ENCODE peak calls at places on chromosomes 13 and 19, in four cellular contexts. One of them, this sample, is unnamed.

GRCh38 chr13:110109910-110110309 is 197.0 kb downstream of the COL4A1 start:
- DNase-seq in NCI-H774: no peak
- DNase-seq in NCI-H2029 treated with DMSO at 0.1 percent for 48 hours: no peak
- DNase-seq in GM04503: peak; percentile 73
- DNase-seq in this sample: peak; percentile 83

GRCh38 chr13:101565327-101565726 is 112.9 kb downstream of the ITGBL1 start:
- DNase-seq in GM04503: no peak
- DNase-seq in NCI-H2029 treated with DMSO at 0.1 percent for 48 hours: no peak
- DNase-seq in NCI-H774: no peak
- DNase-seq in this sample: no peak

GRCh38 chr19:50214699-50215543 is 11.5 kb downstream of the MYH14 start:
- DNase-seq in GM04503: no peak
- DNase-seq in NCI-H2029 treated with DMSO at 0.1 percent for 48 hours: no peak
- DNase-seq in NCI-H774: no peak
- DNase-seq in this sample: no peak

GRCh38 chr19:12628040-12629022 is 17.6 kb downstream of the ZNF791 start:
- DNase-seq in GM04503: no peak
- DNase-seq in NCI-H2029 treated with DMSO at 0.1 percent for 48 hours: no peak
- DNase-seq in NCI-H774: no peak
- DNase-seq in this sample: no peak

GRCh38 chr13:56975647-56976046 is 165.1 kb upstream of the PRR20A start:
- DNase-seq in NCI-H774: no peak
- DNase-seq in GM04503: no peak
- DNase-seq in NCI-H2029 treated with DMSO at 0.1 percent for 48 hours: no peak
- DNase-seq in this sample: no peak

GRCh38 chr19:14639536-14640277 is 34.9 kb downstream of the ADGRE3 start:
- DNase-seq in NCI-H2029 treated with DMSO at 0.1 percent for 48 hours: no peak
- DNase-seq in NCI-H774: no peak
- DNase-seq in GM04503: no peak
- DNase-seq in this sample: no peak

GRCh38 chr13:43815204-43815603 is 28.4 kb upstream of the ENOX1 start:
- DNase-seq in NCI-H2029 treated with DMSO at 0.1 percent for 48 hours: no peak
- DNase-seq in NCI-H774: no peak
- DNase-seq in GM04503: peak; percentile 54
- DNase-seq in this sample: no peak

GRCh38 chr13:75762066-75762937 is 126.2 kb downstream of the LMO7 start:
- DNase-seq in GM04503: no peak
- DNase-seq in NCI-H2029 treated with DMSO at 0.1 percent for 48 hours: no peak
- DNase-seq in NCI-H774: no peak
- DNase-seq in this sample: no peak

GRCh38 chr19:33376423-33376822 is 2.9 kb downstream of the CEBPG start:
- DNase-seq in NCI-H2029 treated with DMSO at 0.1 percent for 48 hours: no peak
- DNase-seq in NCI-H774: no peak
- DNase-seq in GM04503: peak; percentile 53
- DNase-seq in this sample: peak; percentile 61

GRCh38 chr19:51076602-51077213 is 6.0 kb downstream of the KLK14 start:
- DNase-seq in NCI-H774: no peak
- DNase-seq in GM04503: no peak
- DNase-seq in NCI-H2029 treated with DMSO at 0.1 percent for 48 hours: no peak
- DNase-seq in this sample: no peak

GRCh38 chr19:36215276-36216171 is 618 bp downstream of the ZNF146 start:
- DNase-seq in GM04503: no peak
- DNase-seq in NCI-H2029 treated with DMSO at 0.1 percent for 48 hours: peak; percentile 49
- DNase-seq in NCI-H774: no peak
- DNase-seq in this sample: peak; percentile 14

GRCh38 chr13:112734696-112735547 is 45.1 kb downstream of the ATP11A start:
- DNase-seq in GM04503: peak; percentile 18
- DNase-seq in NCI-H2029 treated with DMSO at 0.1 percent for 48 hours: no peak
- DNase-seq in NCI-H774: no peak
- DNase-seq in this sample: no peak